ENCODE peak calls at places on chromosomes 12 and 14, in ten cellular contexts. G, D, I, O, U, C, P, Z, F and T are unnamed samples.

GRCh38 chr12:74365178-74365964 is 172.3 kb upstream of the ATXN7L3B start:
- DNase-seq in U (no peak), I (no peak), P (peak; percentile 29), Z (peak; percentile 16), D (peak; percentile 61), O (peak; percentile 70), C (peak; percentile 55), F (peak; percentile 46), G (no peak), T (peak; percentile 20)

GRCh38 chr14:69842671-69843407 is 36.4 kb upstream of the SMOC1 start:
- DNase-seq in O (no peak), U (no peak), I (no peak), F (no peak), C (no peak), P (no peak), G (no peak), Z (no peak), D (no peak), T (no peak)

GRCh38 chr12:20451759-20452158 is 83.4 kb downstream of the PDE3A start:
- DNase-seq in D (no peak), C (no peak), U (no peak), P (no peak), Z (no peak), I (no peak), O (peak; percentile 49), F (peak; percentile 86), G (no peak), T (peak; percentile 36)

GRCh38 chr14:36442824-36443241 is 77.2 kb downstream of the NKX2-1 start:
- DNase-seq in Z (no peak), F (no peak), U (no peak), C (no peak), I (no peak), O (no peak), G (no peak), D (no peak), P (no peak), T (no peak)

GRCh38 chr14:59217011-59217410 is 28.5 kb downstream of the DAAM1 start:
- DNase-seq in I (no peak), F (no peak), G (no peak), C (no peak), O (no peak), U (no peak), P (no peak), Z (no peak), D (no peak), T (no peak)

GRCh38 chr12:83979785-83980184 is 932.8 kb downstream of the SLC6A15 start:
- DNase-seq in F (no peak), O (no peak), C (no peak), Z (no peak), P (no peak), U (no peak), G (no peak), I (no peak), D (no peak), T (no peak)

GRCh38 chr12:82874935-82875334 is 188.2 kb downstream of the TMTC2 start:
- DNase-seq in O (no peak), C (no peak), D (no peak), I (no peak), Z (no peak), U (no peak), G (peak; percentile 47), P (no peak), F (no peak), T (no peak)

GRCh38 chr12:80752464-80752863 is 35.8 kb downstream of the MYF5 start:
- DNase-seq in Z (no peak), I (no peak), F (peak; percentile 27), U (no peak), C (no peak), D (no peak), O (no peak), G (no peak), P (no peak), T (no peak)

GRCh38 chr12:51482808-51483532 is 58.3 kb downstream of the SLC4A8 start:
- DNase-seq in F (no peak), I (peak; percentile 6), C (no peak), O (no peak), Z (no peak), U (no peak), G (no peak), P (no peak), D (peak; percentile 18), T (no peak)

GRCh38 chr14:60981626-60982455 is 796 bp downstream of the SLC38A6 start:
- DNase-seq in I (no peak), G (no peak), P (no peak), U (no peak), O (peak; percentile 85), D (no peak), F (peak; percentile 88), C (peak; percentile 52), Z (peak; percentile 10), T (peak; percentile 20)

GRCh38 chr12:39958377-39958776 is 147.5 kb downstream of the SLC2A13 start:
- DNase-seq in F (no peak), Z (no peak), I (no peak), U (no peak), C (no peak), G (no peak), P (no peak), D (peak; percentile 15), O (no peak), T (no peak)

GRCh38 chr14:104938436-104938835 is 13.8 kb downstream of the PLD4 start:
- DNase-seq in F (no peak), O (no peak), P (no peak), I (no peak), Z (no peak), U (no peak), G (no peak), D (no peak), C (no peak), T (no peak)

GRCh38 chr14:39469094-39469710 is 37.0 kb upstream of the FBXO33 start:
- DNase-seq in U (no peak), P (no peak), C (no peak), O (peak; percentile 23), F (peak; percentile 13), I (peak; percentile 6), D (peak; percentile 53), G (no peak), Z (peak; percentile 12), T (no peak)

GRCh38 chr14:90510208-90510607 is 113.4 kb downstream of the CALM1 start:
- DNase-seq in P (peak; percentile 83), O (no peak), G (no peak), I (no peak), C (no peak), D (no peak), U (no peak), Z (no peak), F (no peak), T (no peak)